ENCODE peak calls at places on chromosome 17, in eight cellular contexts. W is A673, O is right cardiac atrium, S is sigmoid colon, I is pancreas, J is HCT116, N is ovary, A is AG10803. F is an unnamed sample.

GRCh38 chr17:32327911-32328310 is 14.1 kb downstream of the C17orf75 start:
- DNase-seq in W (no peak), O (no peak), S (no peak), I (no peak), J (no peak), N (no peak), A (no peak), F (no peak)

GRCh38 chr17:43784628-43785101 is 4.4 kb downstream of the CFAP97D1 start:
- DNase-seq in W (no peak), O (no peak), S (no peak), I (no peak), J (no peak), N (no peak), A (peak; percentile 85), F (no peak)

GRCh38 chr17:9108166-9108565 is 86.9 kb downstream of the NTN1 start:
- DNase-seq in W (no peak), O (no peak), S (no peak), I (no peak), J (no peak), N (no peak), A (no peak), F (no peak)

GRCh38 chr17:29615492-29616299 is 7.0 kb downstream of the CORO6 start:
- DNase-seq in W (peak; percentile 94), O (peak; percentile 97), S (peak; percentile 94), I (peak; percentile 87), J (no peak), N (peak; percentile 80), A (peak; percentile 78), F (peak; percentile 36)

GRCh38 chr17:13114601-13115024 is 96.8 kb upstream of the ELAC2 start:
- DNase-seq in W (peak; percentile 48), O (peak; percentile 69), S (no peak), I (peak; percentile 37), J (peak; percentile 13), N (no peak), A (peak; percentile 86), F (no peak)

GRCh38 chr17:72587156-72587555 is 466.3 kb downstream of the SOX9 start:
- DNase-seq in W (no peak), O (no peak), S (no peak), I (no peak), J (no peak), N (no peak), A (no peak), F (no peak)

GRCh38 chr17:76458580-76459490 is 5.9 kb upstream of the UBE2O start:
- DNase-seq in W (no peak), O (peak; percentile 80), S (no peak), I (peak; percentile 62), J (peak; percentile 57), N (peak; percentile 64), A (peak; percentile 54), F (no peak)

GRCh38 chr17:70110443-70110880 is 35.4 kb downstream of the KCNJ16 start:
- DNase-seq in W (peak; percentile 6), O (peak; percentile 58), S (no peak), I (no peak), J (no peak), N (no peak), A (peak; percentile 31), F (no peak)

GRCh38 chr17:48555616-48556533 is 11.0 kb upstream of the HOXB2 start:
- DNase-seq in W (peak; percentile 73), O (no peak), S (peak; percentile 63), I (no peak), J (no peak), N (no peak), A (no peak), F (no peak)

GRCh38 chr17:77611791-77612466 is 346.6 kb upstream of the TNRC6C start:
- DNase-seq in W (no peak), O (no peak), S (peak; percentile 48), I (no peak), J (no peak), N (no peak), A (no peak), F (no peak)

GRCh38 chr17:40097087-40097486 is 3.3 kb downstream of the NR1D1 start:
- DNase-seq in W (no peak), O (peak; percentile 52), S (peak; percentile 67), I (peak; percentile 60), J (no peak), N (no peak), A (no peak), F (no peak)

GRCh38 chr17:45046536-45047125 is 4.8 kb downstream of the DCAKD start:
- DNase-seq in W (no peak), O (no peak), S (no peak), I (no peak), J (no peak), N (no peak), A (no peak), F (no peak)

GRCh38 chr17:66190738-66191606 is 961 bp downstream of the CEP112 start:
- DNase-seq in W (peak; percentile 22), O (no peak), S (no peak), I (no peak), J (no peak), N (no peak), A (peak; percentile 56), F (no peak)

GRCh38 chr17:77877019-77877418 is 81.5 kb upstream of the TNRC6C start:
- DNase-seq in W (no peak), O (no peak), S (no peak), I (no peak), J (no peak), N (no peak), A (no peak), F (no peak)

GRCh38 chr17:35242805-35243458 is at the start of gene SLFN5:
- DNase-seq in W (peak; percentile 80), O (peak; percentile 98), S (peak; percentile 98), I (peak; percentile 93), J (peak; percentile 76), N (peak; percentile 93), A (peak; percentile 92), F (peak; percentile 66)

GRCh38 chr17:35244345-35245195 is 1.7 kb downstream of the SLFN5 start:
- DNase-seq in W (peak; percentile 84), O (peak; percentile 90), S (peak; percentile 92), I (peak; percentile 41), J (peak; percentile 33), N (peak; percentile 51), A (peak; percentile 94), F (no peak)

GRCh38 chr17:35243459-35244204 is 760 bp downstream of the SLFN5 start:
- DNase-seq in W (peak; percentile 44), O (peak; percentile 72), S (peak; percentile 89), I (peak; percentile 23), J (no peak), N (peak; percentile 48), A (peak; percentile 72), F (no peak)

GRCh38 chr17:35242158-35242804 is 591 bp upstream of the SLFN5 start:
- DNase-seq in W (no peak), O (peak; percentile 79), S (peak; percentile 77), I (peak; percentile 84), J (peak; percentile 58), N (peak; percentile 59), A (peak; percentile 46), F (peak; percentile 63)

GRCh38 chr17:35245196-35245486 is 2.3 kb downstream of the SLFN5 start:
- DNase-seq in W (peak; percentile 22), O (no peak), S (no peak), I (no peak), J (peak; percentile 68), N (no peak), A (peak; percentile 96), F (no peak)
- H3K4me3 ChIP-seq in W (peak overlapping the region; percentile 76), O (no peak overlapping the region), S (no peak overlapping the region), I (no peak overlapping the region), J (no peak overlapping the region), N (no peak overlapping the region), A (peak overlapping the region; percentile 93), F (no peak overlapping the region)

GRCh38 chr17:79779661-79780365 is 1.9 kb downstream of the CBX2 start:
- DNase-seq in W (no peak), O (no peak), S (no peak), I (no peak), J (no peak), N (no peak), A (no peak), F (no peak)

GRCh38 chr17:79777166-79777843 is 643 bp upstream of the CBX2 start:
- DNase-seq in W (peak; percentile 84), O (peak; percentile 87), S (peak; percentile 80), I (peak; percentile 65), J (peak; percentile 29), N (peak; percentile 83), A (peak; percentile 40), F (no peak)

GRCh38 chr17:79777844-79778503 is at the start of gene CBX2:
- DNase-seq in W (peak; percentile 92), O (peak; percentile 91), S (peak; percentile 86), I (peak; percentile 88), J (peak; percentile 32), N (peak; percentile 87), A (peak; percentile 53), F (no peak)

GRCh38 chr17:79779088-79779529 is 1.2 kb downstream of the CBX2 start:
- DNase-seq in W (no peak), O (no peak), S (no peak), I (no peak), J (no peak), N (no peak), A (no peak), F (no peak)

GRCh38 chr17:79778504-79779087 is 648 bp downstream of the CBX2 start:
- DNase-seq in W (peak; percentile 68), O (peak; percentile 71), S (peak; percentile 66), I (peak; percentile 64), J (no peak), N (peak; percentile 78), A (no peak), F (no peak)
- H3K4me3 ChIP-seq in W (peak overlapping the region; percentile 77), O (peak overlapping the region; percentile 87), S (peak overlapping the region; percentile 50), I (peak overlapping the region; percentile 61), J (peak overlapping the region; percentile 70), N (peak overlapping the region; percentile 43), A (peak overlapping the region; percentile 20), F (peak overlapping the region; percentile 54)

GRCh38 chr17:7436556-7437368 is 1.5 kb downstream of the TMEM102 start:
- DNase-seq in W (peak; percentile 92), O (peak; percentile 93), S (peak; percentile 87), I (peak; percentile 91), J (peak; percentile 79), N (peak; percentile 75), A (peak; percentile 67), F (no peak)
- H3K4me3 ChIP-seq in W (peak overlapping the region; percentile 90), O (peak overlapping the region; percentile 42), S (peak overlapping the region; percentile 15), I (peak overlapping the region; percentile 16), J (peak overlapping the region; percentile 85), N (peak overlapping the region; percentile 15), A (peak overlapping the region; percentile 44), F (peak overlapping the region; percentile 63)

GRCh38 chr17:62657664-62658063 is 30.2 kb downstream of the MRC2 start:
- DNase-seq in W (no peak), O (no peak), S (peak; percentile 49), I (no peak), J (no peak), N (no peak), A (no peak), F (no peak)

GRCh38 chr17:62653002-62653830 is 25.7 kb downstream of the MRC2 start:
- DNase-seq in W (peak; percentile 82), O (peak; percentile 93), S (peak; percentile 81), I (peak; percentile 71), J (no peak), N (peak; percentile 77), A (peak; percentile 58), F (peak; percentile 53)

GRCh38 chr17:62652251-62653001 is 25.0 kb downstream of the MRC2 start:
- DNase-seq in W (peak; percentile 24), O (peak; percentile 93), S (peak; percentile 75), I (peak; percentile 71), J (no peak), N (peak; percentile 65), A (peak; percentile 85), F (no peak)

GRCh38 chr17:62656446-62656845 is 29.0 kb downstream of the MRC2 start:
- DNase-seq in W (no peak), O (no peak), S (peak; percentile 10), I (no peak), J (no peak), N (no peak), A (no peak), F (no peak)

GRCh38 chr17:62653831-62654829 is 26.7 kb downstream of the MRC2 start:
- DNase-seq in W (no peak), O (peak; percentile 96), S (peak; percentile 83), I (no peak), J (no peak), N (peak; percentile 82), A (peak; percentile 81), F (no peak)
- H3K4me3 ChIP-seq in W (no peak overlapping the region), O (no peak overlapping the region), S (no peak overlapping the region), I (no peak overlapping the region), J (no peak overlapping the region), N (no peak overlapping the region), A (peak overlapping the region; percentile 22), F (no peak overlapping the region)